ENCODE peak calls at places on chromosomes 7 and 10, in seven cellular contexts. B is endothelial cell; D is activated T-helper 1 cell treated with anti-CD3 and anti-CD28 coated beads, Interleukin-12 subunit alpha, Interleukin-12 subunit beta, Interleukin-2, Interleukin-4 antibody, amounts not matched to agents 30 ng/mL and 10 ng/mL and 1 ng/mL, durations not matched to agents 14 hours and 24 hours and 36 hours; U is effector CD4-positive, alpha-beta T cell; N is stimulated activated CD8-positive, alpha-beta memory T cell treated with anti-CD3 and anti-CD28 coated beads, Interleukin-4, amount 100 ng/mL, for 24 hours; V is hippocampal formation; H is lung. O is an unnamed sample.

GRCh38 chr7:1811850-1812692 is 142.0 kb downstream of the ELFN1 start:
- DNase-seq in B (no peak), H (no peak), D (no peak), U (no peak), V (no peak), N (no peak), O (no peak)

GRCh38 chr7:47580175-47580701 is 1.7 kb downstream of the TNS3 start:
- DNase-seq in H (no peak), U (no peak), N (no peak), B (no peak), V (no peak), D (no peak), O (no peak)

GRCh38 chr10:14670551-14671240 is 104.0 kb downstream of the FAM107B start:
- DNase-seq in B (no peak), N (no peak), V (peak; percentile 36), U (no peak), H (no peak), D (no peak), O (no peak)

GRCh38 chr7:28671526-28671925 is 259.2 kb downstream of the CREB5 start:
- DNase-seq in D (no peak), H (no peak), N (no peak), V (no peak), U (no peak), B (no peak), O (no peak)

GRCh38 chr7:30556854-30557644 is 37.6 kb upstream of the GARS1 start:
- DNase-seq in U (no peak), D (no peak), H (no peak), B (no peak), V (peak; percentile 34), N (no peak), O (no peak)

GRCh38 chr7:25642849-25643248 is 414.6 kb upstream of the NPVF start:
- DNase-seq in H (no peak), D (no peak), N (no peak), B (no peak), U (no peak), V (no peak), O (no peak)

GRCh38 chr7:45328397-45329080 is 170.9 kb downstream of the RAMP3 start:
- DNase-seq in V (no peak), B (no peak), U (no peak), D (no peak), N (no peak), H (no peak), O (no peak)

GRCh38 chr10:116845823-116846222 is 3.5 kb upstream of the ENO4 start:
- DNase-seq in U (no peak), B (no peak), H (no peak), V (no peak), D (no peak), N (no peak), O (no peak)

GRCh38 chr10:114079421-114079820 is 35.8 kb downstream of the ADRB1 start:
- DNase-seq in H (no peak), U (no peak), N (no peak), B (no peak), D (no peak), V (no peak), O (no peak)

GRCh38 chr10:110404374-110404773 is 93.3 kb upstream of the DUSP5 start:
- DNase-seq in D (no peak), H (no peak), N (no peak), V (no peak), B (no peak), U (no peak), O (no peak)

GRCh38 chr10:61184429-61184828 is 240.4 kb upstream of the RHOBTB1 start:
- DNase-seq in U (no peak), D (no peak), V (no peak), B (no peak), N (no peak), H (no peak), O (no peak)

GRCh38 chr7:50662059-50662689 is 97.0 kb upstream of the DDC start:
- DNase-seq in V (no peak), D (peak; percentile 14), B (no peak), H (no peak), U (no peak), N (no peak), O (no peak)

GRCh38 chr10:132937861-132938260 is 4.5 kb downstream of the CFAP46 start:
- DNase-seq in B (no peak), H (no peak), N (no peak), V (no peak), U (no peak), D (no peak), O (no peak)

GRCh38 chr7:14698239-14698638 is 204.3 kb downstream of the DGKB start:
- DNase-seq in U (no peak), B (no peak), N (no peak), D (no peak), V (peak; percentile 5), H (no peak), O (no peak)

GRCh38 chr7:148262721-148263229 is 327.8 kb upstream of the C7orf33 start:
- DNase-seq in V (peak; percentile 62), D (peak; percentile 22), B (peak; percentile 83), H (peak; percentile 46), U (peak; percentile 46), N (peak; percentile 44), O (peak; percentile 65)

GRCh38 chr7:70480913-70481579 is 650.9 kb upstream of the GALNT17 start:
- DNase-seq in N (no peak), H (no peak), B (no peak), U (no peak), V (no peak), D (no peak), O (no peak)

GRCh38 chr10:80100861-80101695 is 22.6 kb downstream of the TMEM254 start:
- DNase-seq in B (no peak), H (no peak), U (no peak), D (no peak), V (no peak), N (no peak), O (no peak)

GRCh38 chr10:17025444-17026295 is 103.9 kb downstream of the CUBN start:
- DNase-seq in H (peak; percentile 41), V (peak; percentile 32), U (peak; percentile 52), N (peak; percentile 58), D (peak; percentile 75), B (no peak), O (peak; percentile 82)

GRCh38 chr7:122847871-122848473 is 38.3 kb downstream of the CADPS2 start:
- DNase-seq in V (no peak), D (no peak), U (no peak), H (no peak), B (no peak), N (no peak), O (no peak)

GRCh38 chr10:13808556-13809391 is 222.0 kb downstream of the PRPF18 start:
- DNase-seq in N (no peak), U (no peak), H (no peak), D (no peak), V (no peak), B (no peak), O (no peak)

GRCh38 chr7:43764039-43764789 is 5.7 kb downstream of the BLVRA start:
- DNase-seq in N (peak; percentile 15), B (no peak), V (no peak), H (peak; percentile 80), D (no peak), U (no peak), O (no peak)

GRCh38 chr7:22417841-22418240 is 60.9 kb upstream of the RAPGEF5 start:
- DNase-seq in D (no peak), B (peak; percentile 12), V (no peak), N (no peak), H (no peak), U (no peak), O (no peak)

GRCh38 chr10:49419005-49419404 is 23.1 kb upstream of the DRGX start:
- DNase-seq in U (no peak), V (no peak), N (no peak), B (no peak), H (peak; percentile 32), D (no peak), O (no peak)

GRCh38 chr7:11330717-11331116 is 357.0 kb downstream of the PHF14 start:
- DNase-seq in V (no peak), D (no peak), U (no peak), N (no peak), H (no peak), B (no peak), O (no peak)

GRCh38 chr10:51103818-51104217 is 29.5 kb downstream of the PRKG1 start:
- DNase-seq in N (no peak), B (no peak), D (no peak), V (no peak), H (no peak), U (no peak), O (no peak)

GRCh38 chr7:38306914-38307313 is 33.5 kb upstream of the TARP start:
- DNase-seq in D (no peak), V (no peak), N (no peak), B (no peak), H (no peak), U (no peak), O (peak; percentile 76)

GRCh38 chr7:44286182-44286617 is 39.2 kb downstream of the CAMK2B start:
- DNase-seq in U (no peak), B (no peak), V (no peak), D (no peak), H (no peak), N (no peak), O (no peak)

GRCh38 chr7:114910787-114911186 is 11.1 kb upstream of the MDFIC start:
- DNase-seq in V (no peak), H (no peak), N (no peak), D (no peak), B (no peak), U (no peak), O (no peak)

GRCh38 chr7:47535033-47535703 is 46.7 kb downstream of the TNS3 start:
- DNase-seq in U (no peak), N (no peak), H (no peak), D (no peak), V (no peak), B (no peak), O (no peak)

GRCh38 chr10:30002438-30003266 is 56.7 kb downstream of the JCAD start:
- DNase-seq in H (peak; percentile 79), N (peak; percentile 36), D (peak; percentile 43), U (peak; percentile 35), V (no peak), B (peak; percentile 86), O (peak; percentile 70)

GRCh38 chr7:153036396-153037063 is 277.0 kb downstream of the ACTR3B start:
- DNase-seq in N (no peak), D (no peak), U (no peak), B (no peak), H (no peak), V (no peak), O (no peak)

GRCh38 chr7:152883858-152884257 is 124.3 kb downstream of the ACTR3B start:
- DNase-seq in U (no peak), B (no peak), H (no peak), N (no peak), V (no peak), D (no peak), O (no peak)

GRCh38 chr7:91266931-91267557 is 2.8 kb downstream of the FZD1 start:
- DNase-seq in V (no peak), U (no peak), D (no peak), B (no peak), H (no peak), N (no peak), O (no peak)

GRCh38 chr7:37194943-37195342 is 253.7 kb downstream of the ELMO1 start:
- DNase-seq in U (no peak), B (no peak), N (no peak), H (no peak), D (no peak), V (no peak), O (no peak)

GRCh38 chr7:1856966-1857441 is 186.9 kb downstream of the ELFN1 start:
- DNase-seq in U (peak; percentile 1), N (no peak), D (no peak), V (no peak), B (no peak), H (no peak), O (peak; percentile 45)

GRCh38 chr7:107138696-107139420 is 29.9 kb upstream of the HBP1 start:
- DNase-seq in V (no peak), N (no peak), H (no peak), B (no peak), D (no peak), U (no peak), O (no peak)

GRCh38 chr7:26326211-26326610 is 34.5 kb downstream of the SNX10 start:
- DNase-seq in N (no peak), U (no peak), B (no peak), H (no peak), D (no peak), V (no peak), O (no peak)

GRCh38 chr7:70585071-70585470 is 546.9 kb upstream of the GALNT17 start:
- DNase-seq in U (no peak), H (no peak), V (no peak), B (no peak), N (peak; percentile 3), D (no peak), O (no peak)